ENCODE peak calls at places on chromosomes 12 and 14, in five cellular contexts. One of them, this sample, is unnamed. For H3K4me1, the result is how much of the 10 kb centered on the place peaks cover.

GRCh38 chr12:21151184-21151583 is 20.2 kb downstream of the SLCO1B1 start:
- DNase-seq in upper lobe of left lung: no peak
- DNase-seq in mesenchymal stem cell: no peak
- DNase-seq in gastrocnemius medialis: no peak
- DNase-seq in A673: no peak
- DNase-seq in this sample: no peak

GRCh38 chr12:117900561-117900960 is 68.2 kb downstream of the KSR2 start:
- DNase-seq in upper lobe of left lung: no peak
- DNase-seq in mesenchymal stem cell: no peak
- DNase-seq in gastrocnemius medialis: no peak
- DNase-seq in A673: peak
- DNase-seq in this sample: no peak

GRCh38 chr14:92539419-92539818 is 25.8 kb downstream of the RIN3 start:
- DNase-seq in upper lobe of left lung: no peak
- DNase-seq in mesenchymal stem cell: no peak
- DNase-seq in gastrocnemius medialis: no peak
- DNase-seq in A673: no peak
- DNase-seq in this sample: peak

GRCh38 chr12:98845957-98846356 is 200.9 kb downstream of the APAF1 start:
- DNase-seq in upper lobe of left lung: no peak
- DNase-seq in mesenchymal stem cell: no peak
- DNase-seq in gastrocnemius medialis: no peak
- DNase-seq in A673: no peak
- DNase-seq in this sample: no peak

GRCh38 chr12:65799331-65799730 is 25.0 kb upstream of the HMGA2 start:
- DNase-seq in upper lobe of left lung: no peak
- DNase-seq in mesenchymal stem cell: no peak
- DNase-seq in gastrocnemius medialis: no peak
- DNase-seq in A673: no peak
- DNase-seq in this sample: no peak

GRCh38 chr12:6909421-6910145 is 4.8 kb upstream of the ENO2 start:
- DNase-seq in upper lobe of left lung: no peak
- DNase-seq in mesenchymal stem cell: no peak
- DNase-seq in gastrocnemius medialis: no peak
- DNase-seq in A673: no peak
- DNase-seq in this sample: no peak

GRCh38 chr12:55729592-55730446 is 1.0 kb upstream of the CD63 start:
- DNase-seq in upper lobe of left lung: peak
- DNase-seq in mesenchymal stem cell: peak
- DNase-seq in gastrocnemius medialis: peak
- DNase-seq in A673: peak
- DNase-seq in this sample: peak

GRCh38 chr12:108582981-108583770 is 14.7 kb downstream of the TMEM119 start:
- DNase-seq in upper lobe of left lung: no peak
- DNase-seq in mesenchymal stem cell: no peak
- DNase-seq in gastrocnemius medialis: no peak
- DNase-seq in A673: no peak
- DNase-seq in this sample: no peak

GRCh38 chr12:5503371-5503770 is 71.5 kb downstream of the NTF3 start:
- DNase-seq in upper lobe of left lung: no peak
- DNase-seq in mesenchymal stem cell: no peak
- DNase-seq in gastrocnemius medialis: no peak
- DNase-seq in A673: no peak
- DNase-seq in this sample: no peak

GRCh38 chr14:91354979-91355685 is 62.5 kb downstream of the CCDC88C start:
- DNase-seq in upper lobe of left lung: peak
- DNase-seq in mesenchymal stem cell: no peak
- DNase-seq in gastrocnemius medialis: no peak
- DNase-seq in A673: no peak
- DNase-seq in this sample: no peak

GRCh38 chr12:3099146-3099545 is 22.0 kb downstream of the TSPAN9 start:
- DNase-seq in upper lobe of left lung: no peak
- DNase-seq in mesenchymal stem cell: no peak
- DNase-seq in gastrocnemius medialis: no peak
- DNase-seq in A673: no peak
- DNase-seq in this sample: no peak
- H3K4me1 ChIP-seq in upper lobe of left lung: half or more
- H3K4me1 ChIP-seq in mesenchymal stem cell: under half
- H3K4me1 ChIP-seq in gastrocnemius medialis: under half
- H3K4me1 ChIP-seq in A673: under half
- H3K4me1 ChIP-seq in this sample: under half

GRCh38 chr12:76547526-76547925 is 12.0 kb downstream of the OSBPL8 start:
- DNase-seq in upper lobe of left lung: no peak
- DNase-seq in mesenchymal stem cell: no peak
- DNase-seq in gastrocnemius medialis: no peak
- DNase-seq in A673: no peak
- DNase-seq in this sample: no peak
- H3K4me1 ChIP-seq in upper lobe of left lung: under half
- H3K4me1 ChIP-seq in mesenchymal stem cell: under half
- H3K4me1 ChIP-seq in gastrocnemius medialis: half or more
- H3K4me1 ChIP-seq in A673: under half
- H3K4me1 ChIP-seq in this sample: under half

DNA sequence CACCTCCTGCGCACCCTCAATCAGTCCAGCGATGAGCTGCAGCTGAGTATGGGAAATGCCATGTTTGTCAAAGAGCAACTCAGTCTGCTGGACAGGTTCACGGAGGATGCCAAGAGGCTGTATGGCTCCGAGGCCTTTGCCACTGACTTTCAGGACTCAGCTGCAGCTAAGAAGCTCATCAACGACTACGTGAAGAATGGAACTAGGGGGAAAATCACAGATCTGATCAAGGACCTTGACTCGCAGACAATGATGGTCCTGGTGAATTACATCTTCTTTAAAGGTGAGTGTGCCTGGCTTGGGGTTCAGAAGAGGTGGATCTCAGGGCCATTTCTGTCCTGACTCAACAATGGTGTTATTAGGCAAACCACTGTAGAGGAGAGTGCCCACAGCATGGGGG is 2.6 kb downstream of the SERPINA3 start:
- DNase-seq in upper lobe of left lung: no peak
- DNase-seq in mesenchymal stem cell: no peak
- DNase-seq in gastrocnemius medialis: no peak
- DNase-seq in A673: no peak
- DNase-seq in this sample: no peak
- H3K4me1 ChIP-seq in upper lobe of left lung: under half
- H3K4me1 ChIP-seq in mesenchymal stem cell: under half
- H3K4me1 ChIP-seq in gastrocnemius medialis: under half
- H3K4me1 ChIP-seq in A673: under half
- H3K4me1 ChIP-seq in this sample: under half

GRCh38 chr14:68667313-68667791 is 125.5 kb downstream of the ZFP36L1 start:
- DNase-seq in upper lobe of left lung: no peak
- DNase-seq in mesenchymal stem cell: peak
- DNase-seq in gastrocnemius medialis: no peak
- DNase-seq in A673: no peak
- DNase-seq in this sample: no peak
- H3K4me1 ChIP-seq in upper lobe of left lung: under half
- H3K4me1 ChIP-seq in mesenchymal stem cell: under half
- H3K4me1 ChIP-seq in gastrocnemius medialis: under half
- H3K4me1 ChIP-seq in A673: under half
- H3K4me1 ChIP-seq in this sample: under half

GRCh38 chr14:22841769-22842168 is 5.4 kb downstream of the MMP14 start:
- DNase-seq in upper lobe of left lung: no peak
- DNase-seq in mesenchymal stem cell: no peak
- DNase-seq in gastrocnemius medialis: no peak
- DNase-seq in A673: no peak
- DNase-seq in this sample: no peak
- H3K4me1 ChIP-seq in upper lobe of left lung: under half
- H3K4me1 ChIP-seq in mesenchymal stem cell: under half
- H3K4me1 ChIP-seq in gastrocnemius medialis: under half
- H3K4me1 ChIP-seq in A673: under half
- H3K4me1 ChIP-seq in this sample: under half

GRCh38 chr14:69634871-69635270 is 23.5 kb downstream of the SUSD6 start:
- DNase-seq in upper lobe of left lung: no peak
- DNase-seq in mesenchymal stem cell: no peak
- DNase-seq in gastrocnemius medialis: no peak
- DNase-seq in A673: no peak
- DNase-seq in this sample: no peak
- H3K4me1 ChIP-seq in upper lobe of left lung: half or more
- H3K4me1 ChIP-seq in mesenchymal stem cell: under half
- H3K4me1 ChIP-seq in gastrocnemius medialis: half or more
- H3K4me1 ChIP-seq in A673: under half
- H3K4me1 ChIP-seq in this sample: half or more

GRCh38 chr14:95710106-95710505 is 3.8 kb downstream of the TCL1A start:
- DNase-seq in upper lobe of left lung: peak
- DNase-seq in mesenchymal stem cell: no peak
- DNase-seq in gastrocnemius medialis: no peak
- DNase-seq in A673: no peak
- DNase-seq in this sample: no peak

GRCh38 chr14:95713596-95714371 is at the start of gene TCL1A:
- DNase-seq in upper lobe of left lung: peak
- DNase-seq in mesenchymal stem cell: no peak
- DNase-seq in gastrocnemius medialis: no peak
- DNase-seq in A673: no peak
- DNase-seq in this sample: no peak

GRCh38 chr14:95711476-95712176 is 2.3 kb downstream of the TCL1A start:
- DNase-seq in upper lobe of left lung: no peak
- DNase-seq in mesenchymal stem cell: no peak
- DNase-seq in gastrocnemius medialis: no peak
- DNase-seq in A673: no peak
- DNase-seq in this sample: no peak

GRCh38 chr14:95707327-95707726 is 6.6 kb downstream of the TCL1A start:
- DNase-seq in upper lobe of left lung: no peak
- DNase-seq in mesenchymal stem cell: no peak
- DNase-seq in gastrocnemius medialis: no peak
- DNase-seq in A673: no peak
- DNase-seq in this sample: no peak

DNA sequence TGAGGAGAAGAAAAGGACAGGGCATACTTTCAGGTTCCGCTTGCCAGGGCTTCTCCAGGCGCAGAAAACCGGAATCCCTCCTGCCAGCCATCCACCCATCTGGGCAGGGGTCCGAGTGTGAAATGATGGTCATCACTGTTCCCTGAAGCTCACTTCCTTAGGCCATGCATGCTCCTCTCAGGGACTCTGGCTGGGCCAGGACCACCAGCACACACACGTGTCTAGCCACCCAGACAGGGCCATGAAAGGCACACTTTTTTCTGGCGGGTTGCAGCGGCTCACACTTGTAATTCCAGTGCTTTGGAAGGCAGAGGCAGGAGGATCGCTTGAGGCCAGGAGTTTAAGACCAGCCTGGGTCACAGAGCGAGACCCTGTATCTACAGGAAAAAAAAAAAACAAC is 1.5 kb downstream of the TCL1A start:
- DNase-seq in upper lobe of left lung: no peak
- DNase-seq in mesenchymal stem cell: no peak
- DNase-seq in gastrocnemius medialis: no peak
- DNase-seq in A673: no peak
- DNase-seq in this sample: no peak
- H3K4me1 ChIP-seq in upper lobe of left lung: under half
- H3K4me1 ChIP-seq in mesenchymal stem cell: under half
- H3K4me1 ChIP-seq in gastrocnemius medialis: under half
- H3K4me1 ChIP-seq in A673: under half
- H3K4me1 ChIP-seq in this sample: under half

DNA sequence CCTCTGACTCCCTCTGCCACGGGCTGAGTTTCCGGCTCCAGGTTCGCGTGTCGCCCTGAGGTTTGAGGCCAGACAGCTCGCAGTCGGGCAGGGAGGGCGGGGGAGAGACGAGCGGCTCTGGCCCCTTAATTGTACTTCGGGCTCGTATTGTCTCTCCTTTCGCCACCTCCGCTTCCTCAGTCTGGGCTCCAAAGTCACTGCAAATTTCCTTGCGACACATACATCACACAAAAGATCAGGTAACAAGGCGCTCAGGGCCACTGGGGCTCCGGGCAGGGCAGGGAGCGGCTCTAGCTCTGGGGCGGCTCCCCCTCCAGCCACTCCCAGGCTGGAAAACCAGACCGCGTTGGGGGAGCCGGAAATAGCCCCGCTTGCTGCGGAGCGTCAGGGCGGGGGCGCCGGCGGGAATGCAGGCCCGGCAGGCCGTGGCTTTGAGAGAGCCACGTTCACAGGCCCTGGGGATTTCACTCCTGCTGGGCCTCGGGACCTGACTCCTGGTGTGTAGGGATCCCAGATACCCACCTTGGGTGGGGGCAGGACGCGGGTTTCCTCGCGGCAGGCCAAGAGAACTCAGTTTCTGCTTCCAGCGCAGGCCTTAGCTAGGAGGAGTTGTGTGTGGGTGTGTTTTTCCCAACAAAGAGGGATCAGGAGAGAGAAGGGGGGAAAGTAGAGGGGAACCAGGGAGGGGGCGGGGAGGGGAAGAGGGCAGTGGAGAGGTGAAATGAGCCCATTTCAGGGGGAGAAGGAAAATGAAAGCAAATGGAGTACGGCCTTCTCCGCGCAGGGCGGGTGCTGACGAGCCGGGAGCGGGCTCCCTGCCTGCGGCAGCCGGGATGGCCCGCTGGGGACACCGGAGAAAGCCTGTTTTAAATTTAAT is 4.4 kb upstream of the HOXC9 start:
- DNase-seq in upper lobe of left lung: peak
- DNase-seq in mesenchymal stem cell: peak
- DNase-seq in gastrocnemius medialis: peak
- DNase-seq in A673: peak
- DNase-seq in this sample: peak
- H3K4me1 ChIP-seq in upper lobe of left lung: under half
- H3K4me1 ChIP-seq in mesenchymal stem cell: under half
- H3K4me1 ChIP-seq in gastrocnemius medialis: under half
- H3K4me1 ChIP-seq in A673: half or more
- H3K4me1 ChIP-seq in this sample: under half

This sample was measured in small intestine.